ENCODE peak calls at places on chromosomes 1 and 21, in nine cellular contexts. N is stomach, E is spleen, U is A549, B is heart left ventricle, P is IMR-90, X is ovary, W is body of pancreas, M is uterus. Z is an unnamed sample.

GRCh38 chr1:112866151-112866550 is 89.8 kb downstream of the SLC16A1 start:
- DNase-seq in N (no peak), U (peak; percentile 52), W (no peak), X (no peak), P (peak; percentile 82), E (no peak), B (no peak), M (no peak), Z (no peak)

GRCh38 chr1:162689745-162690671 is 57.7 kb downstream of the DDR2 start:
- DNase-seq in W (no peak), E (no peak), M (no peak), N (no peak), X (no peak), U (no peak), B (no peak), P (peak; percentile 36), Z (no peak)

GRCh38 chr1:111938123-111938522 is 51.3 kb downstream of the KCND3 start:
- DNase-seq in P (no peak), N (no peak), B (no peak), E (no peak), W (no peak), X (no peak), M (no peak), U (no peak), Z (no peak)

GRCh38 chr1:19666139-19666465 is 1.4 kb downstream of the HTR6 start:
- DNase-seq in U (no peak), M (no peak), W (no peak), N (no peak), X (no peak), P (no peak), B (no peak), E (no peak), Z (no peak)

GRCh38 chr1:217660353-217661062 is 29.4 kb downstream of the SPATA17 start:
- DNase-seq in N (no peak), M (no peak), P (peak; percentile 90), X (no peak), U (peak; percentile 82), B (no peak), W (no peak), E (no peak), Z (no peak)

GRCh38 chr21:34192646-34193285 is 119.4 kb downstream of the MRPS6 start:
- DNase-seq in U (no peak), X (no peak), P (no peak), N (no peak), M (no peak), E (no peak), B (no peak), W (no peak), Z (no peak)

GRCh38 chr1:12549460-12550349 is 68.3 kb downstream of the DHRS3 start:
- DNase-seq in U (peak; percentile 92), B (peak; percentile 54), W (no peak), N (peak; percentile 75), X (peak; percentile 87), E (no peak), P (peak; percentile 98), M (peak; percentile 90), Z (peak; percentile 90)

GRCh38 chr1:92795166-92795565 is 10.3 kb upstream of the EVI5 start:
- DNase-seq in W (no peak), X (no peak), U (no peak), M (no peak), N (no peak), P (peak; percentile 87), B (no peak), E (no peak), Z (no peak)

GRCh38 chr1:150151291-150152181 is 1.8 kb downstream of the PLEKHO1 start:
- DNase-seq in M (peak; percentile 43), P (no peak), W (no peak), U (no peak), N (peak; percentile 31), E (peak; percentile 94), B (peak; percentile 51), X (no peak), Z (peak; percentile 69)

GRCh38 chr1:150150511-150151021 is 850 bp downstream of the PLEKHO1 start:
- DNase-seq in M (peak; percentile 64), B (peak; percentile 54), X (peak; percentile 66), N (no peak), U (no peak), W (no peak), E (peak; percentile 88), P (no peak), Z (peak; percentile 60)

GRCh38 chr1:150148834-150149489 is 754 bp upstream of the PLEKHO1 start:
- DNase-seq in W (no peak), X (no peak), M (peak; percentile 40), E (no peak), U (no peak), B (no peak), N (peak; percentile 19), P (no peak), Z (no peak)

GRCh38 chr1:150152182-150152536 is 2.4 kb downstream of the PLEKHO1 start:
- DNase-seq in B (no peak), M (no peak), N (no peak), E (no peak), W (no peak), P (no peak), X (no peak), U (no peak), Z (no peak)

GRCh38 chr1:150149490-150150453 is at the start of gene PLEKHO1:
- DNase-seq in B (peak; percentile 89), P (peak; percentile 85), W (peak; percentile 62), X (peak; percentile 90), U (peak; percentile 60), E (peak; percentile 97), M (peak; percentile 94), N (peak; percentile 81), Z (peak; percentile 93)
- TF ChIP-seq CTCF in B (no peak), P (no peak), W (no peak), X (no peak), U (no peak), E (no peak), M (no peak), N (no peak), Z (no peak)

DNA sequence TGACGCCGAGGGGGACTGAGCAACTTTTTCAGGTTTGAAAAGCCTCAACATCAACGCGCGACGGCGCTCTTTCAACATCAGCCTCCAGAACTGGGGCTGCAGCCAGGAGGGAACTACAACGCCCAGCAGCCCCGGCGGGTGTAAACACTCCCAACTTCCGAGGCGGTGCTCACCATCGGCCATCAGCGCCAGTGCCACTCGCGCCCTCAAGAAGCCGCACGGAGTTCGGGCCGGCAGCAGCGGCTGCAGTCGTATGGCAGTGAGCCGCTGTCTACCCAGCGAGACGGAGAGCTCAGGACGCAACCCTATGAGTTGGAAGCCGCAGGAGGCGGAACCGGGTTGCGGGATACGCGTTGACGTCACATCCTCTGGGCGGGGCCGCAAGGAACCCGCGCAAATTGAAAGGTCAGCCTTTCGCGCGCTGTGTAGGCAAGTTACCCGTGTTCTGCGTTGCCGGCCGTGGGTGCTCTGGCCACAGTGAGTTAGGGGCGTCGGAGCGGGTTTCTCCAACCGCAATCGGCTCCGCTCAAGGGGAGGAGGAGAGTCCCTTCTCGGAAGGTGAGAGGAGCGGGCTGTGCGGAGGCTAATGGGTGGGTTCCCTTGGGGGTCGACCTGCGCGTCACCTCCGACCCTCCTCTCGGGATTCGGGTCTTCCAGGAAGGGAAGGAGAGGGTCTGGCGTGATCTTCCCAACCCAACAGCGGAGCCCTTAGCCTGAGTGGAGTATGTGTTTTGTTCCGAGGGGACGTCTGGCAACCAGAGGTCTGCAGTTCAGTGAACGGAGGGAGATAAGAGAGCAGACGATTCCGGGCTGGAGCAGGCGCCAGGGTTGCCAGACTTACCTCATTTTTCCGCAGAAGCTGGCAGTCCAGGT is at the start of gene EXO1:
- DNase-seq in X (peak; percentile 84), E (peak; percentile 97), B (peak; percentile 87), W (peak; percentile 86), P (peak; percentile 92), U (peak; percentile 93), N (peak; percentile 86), M (peak; percentile 81), Z (peak; percentile 90)
- TF ChIP-seq POLR2A in X (no peak), E (no peak), B (no peak), W (no peak), P (peak; percentile 77), U (peak; percentile 54), N (no peak), M (no peak), Z (no peak)

DNA sequence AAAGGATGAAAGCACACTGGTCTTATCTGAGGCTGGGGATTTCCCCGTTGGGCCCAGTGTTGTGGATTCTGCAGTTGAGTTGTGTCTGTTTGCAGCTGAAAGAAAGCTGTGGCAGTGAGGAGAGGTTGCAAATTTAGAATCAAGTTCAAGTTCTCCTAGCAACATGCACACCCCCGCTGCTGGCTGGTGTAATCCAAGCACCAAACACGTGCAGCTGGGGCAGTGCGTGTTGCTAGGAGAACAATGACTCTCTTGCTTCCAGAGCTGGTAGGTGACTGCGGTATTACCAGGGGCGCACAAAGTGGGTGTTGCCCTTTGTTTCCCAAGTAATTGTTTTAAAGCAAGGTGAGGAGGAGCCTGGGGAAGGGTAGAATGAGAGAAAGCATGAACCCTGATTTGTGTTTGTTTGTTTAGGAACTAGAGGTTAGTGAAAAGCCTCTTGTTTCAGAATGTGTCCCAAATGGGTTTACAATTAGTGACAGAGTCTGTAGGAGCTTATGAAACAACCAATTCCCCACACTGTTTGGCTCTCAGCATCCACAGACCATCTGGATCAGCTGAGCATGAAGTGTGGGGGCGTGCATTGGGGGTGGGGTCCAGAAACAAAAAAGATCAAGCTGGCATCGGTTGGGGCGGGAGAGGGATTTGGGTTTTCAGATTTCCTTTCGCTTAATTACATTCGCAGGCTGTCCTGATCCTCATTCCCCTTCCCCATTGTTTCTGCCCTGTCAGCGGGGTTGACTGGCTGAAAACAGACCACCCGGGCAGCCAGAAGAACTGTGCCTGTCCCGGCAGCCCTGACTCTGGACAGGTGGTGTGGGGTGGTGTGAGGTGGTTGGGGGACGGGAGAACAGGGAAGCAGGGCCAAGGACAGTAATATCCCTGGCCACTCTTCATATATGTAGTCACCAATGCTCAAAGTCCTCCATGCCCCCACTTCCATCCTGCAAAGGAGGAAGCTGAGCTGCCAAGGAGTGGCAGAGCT is 91.8 kb downstream of the IER5 start:
- DNase-seq in E (no peak), N (no peak), B (peak; percentile 73), M (peak; percentile 75), X (peak; percentile 47), P (peak; percentile 84), W (no peak), U (no peak), Z (no peak)
- H3K4me3 ChIP-seq in E (no peak overlapping the region), N (no peak overlapping the region), B (no peak overlapping the region), M (no peak overlapping the region), X (no peak overlapping the region), P (no peak overlapping the region), W (no peak overlapping the region), U (no peak overlapping the region), Z (no peak overlapping the region)

GRCh38 chr1:10208537-10208936 is 1.8 kb upstream of the KIF1B start:
- DNase-seq in M (no peak), E (no peak), P (no peak), N (no peak), W (no peak), U (no peak), X (no peak), B (no peak), Z (no peak)

GRCh38 chr1:10209905-10210810 is at the start of gene KIF1B:
- DNase-seq in W (peak; percentile 99), P (peak; percentile 97), B (peak; percentile 99), N (peak; percentile 99), U (peak; percentile 96), M (peak; percentile 98), E (peak; percentile 98), X (peak; percentile 100), Z (peak; percentile 99)

GRCh38 chr1:10207810-10208209 is 2.6 kb upstream of the KIF1B start:
- DNase-seq in P (no peak), B (no peak), W (no peak), X (no peak), M (no peak), N (no peak), U (no peak), E (no peak), Z (no peak)

GRCh38 chr1:10210841-10211804 is 753 bp downstream of the KIF1B start:
- DNase-seq in B (peak; percentile 93), M (peak; percentile 98), X (peak; percentile 93), E (peak; percentile 84), W (peak; percentile 94), P (peak; percentile 91), N (peak; percentile 87), U (peak; percentile 77), Z (peak; percentile 99)

GRCh38 chr1:10209590-10209904 is 823 bp upstream of the KIF1B start:
- DNase-seq in E (no peak), P (no peak), M (no peak), U (no peak), N (no peak), B (no peak), W (no peak), X (no peak), Z (no peak)
- TF ChIP-seq CTCF in E (no peak), P (no peak), M (no peak), U (no peak), N (no peak), B (no peak), W (no peak), X (no peak), Z (no peak)